ENCODE peak calls at places on chromosomes 11 and 22, in ten cellular contexts. One of them, this sample, is unnamed.

GRCh38 chr11:61543606-61544306 is 35.2 kb downstream of the LRRC10B start:
- DNase-seq in mammary epithelial cell: no peak
- DNase-seq in RPMI7951: peak
- DNase-seq in HS-27A: no peak
- DNase-seq in foreskin fibroblast: peak
- DNase-seq in NCI-H524: no peak
- DNase-seq in nucleus accumbens: no peak
- DNase-seq in 8988T: no peak
- DNase-seq in activated CD4-positive, CD25-positive, alpha-beta regulatory T cell treated with anti-CD3 and anti-CD28 coated beads, Interleukin-2, amount 50 U/mL, for 72 hours: no peak
- DNase-seq in adrenal gland: no peak
- DNase-seq in this sample: no peak

GRCh38 chr11:33736148-33736809 is at the start of gene CD59:
- DNase-seq in mammary epithelial cell: peak
- DNase-seq in RPMI7951: peak
- DNase-seq in HS-27A: peak
- DNase-seq in foreskin fibroblast: peak
- DNase-seq in NCI-H524: peak
- DNase-seq in nucleus accumbens: peak
- DNase-seq in 8988T: peak
- DNase-seq in activated CD4-positive, CD25-positive, alpha-beta regulatory T cell treated with anti-CD3 and anti-CD28 coated beads, Interleukin-2, amount 50 U/mL, for 72 hours: peak
- DNase-seq in adrenal gland: peak
- DNase-seq in this sample: peak

GRCh38 chr11:128188346-128189115 is 398.8 kb downstream of the ETS1 start:
- DNase-seq in mammary epithelial cell: no peak
- DNase-seq in RPMI7951: no peak
- DNase-seq in HS-27A: no peak
- DNase-seq in foreskin fibroblast: peak
- DNase-seq in NCI-H524: no peak
- DNase-seq in nucleus accumbens: no peak
- DNase-seq in 8988T: no peak
- DNase-seq in activated CD4-positive, CD25-positive, alpha-beta regulatory T cell treated with anti-CD3 and anti-CD28 coated beads, Interleukin-2, amount 50 U/mL, for 72 hours: no peak
- DNase-seq in adrenal gland: no peak
- DNase-seq in this sample: no peak

GRCh38 chr11:36073411-36074203 is 129.7 kb downstream of the LDLRAD3 start:
- DNase-seq in mammary epithelial cell: peak
- DNase-seq in RPMI7951: peak
- DNase-seq in HS-27A: no peak
- DNase-seq in foreskin fibroblast: peak
- DNase-seq in NCI-H524: peak
- DNase-seq in nucleus accumbens: peak
- DNase-seq in 8988T: no peak
- DNase-seq in activated CD4-positive, CD25-positive, alpha-beta regulatory T cell treated with anti-CD3 and anti-CD28 coated beads, Interleukin-2, amount 50 U/mL, for 72 hours: no peak
- DNase-seq in adrenal gland: peak
- DNase-seq in this sample: no peak

GRCh38 chr11:70343631-70344030 is 54.7 kb upstream of the CTTN start:
- DNase-seq in mammary epithelial cell: no peak
- DNase-seq in RPMI7951: no peak
- DNase-seq in HS-27A: no peak
- DNase-seq in foreskin fibroblast: no peak
- DNase-seq in NCI-H524: no peak
- DNase-seq in nucleus accumbens: no peak
- DNase-seq in 8988T: no peak
- DNase-seq in activated CD4-positive, CD25-positive, alpha-beta regulatory T cell treated with anti-CD3 and anti-CD28 coated beads, Interleukin-2, amount 50 U/mL, for 72 hours: no peak
- DNase-seq in adrenal gland: no peak
- DNase-seq in this sample: no peak

GRCh38 chr11:118338637-118339061 is 3.9 kb downstream of the CD3D start:
- DNase-seq in mammary epithelial cell: peak
- DNase-seq in RPMI7951: no peak
- DNase-seq in HS-27A: no peak
- DNase-seq in foreskin fibroblast: no peak
- DNase-seq in NCI-H524: no peak
- DNase-seq in nucleus accumbens: no peak
- DNase-seq in 8988T: no peak
- DNase-seq in activated CD4-positive, CD25-positive, alpha-beta regulatory T cell treated with anti-CD3 and anti-CD28 coated beads, Interleukin-2, amount 50 U/mL, for 72 hours: peak
- DNase-seq in adrenal gland: no peak
- DNase-seq in this sample: no peak

GRCh38 chr22:31447337-31447736 is 42.3 kb downstream of the EIF4ENIF1 start:
- DNase-seq in mammary epithelial cell: no peak
- DNase-seq in RPMI7951: no peak
- DNase-seq in HS-27A: no peak
- DNase-seq in foreskin fibroblast: peak
- DNase-seq in NCI-H524: no peak
- DNase-seq in nucleus accumbens: no peak
- DNase-seq in 8988T: no peak
- DNase-seq in activated CD4-positive, CD25-positive, alpha-beta regulatory T cell treated with anti-CD3 and anti-CD28 coated beads, Interleukin-2, amount 50 U/mL, for 72 hours: no peak
- DNase-seq in adrenal gland: peak
- DNase-seq in this sample: no peak

GRCh38 chr11:65104628-65105027 is 7.0 kb upstream of the TM7SF2 start:
- DNase-seq in mammary epithelial cell: no peak
- DNase-seq in RPMI7951: no peak
- DNase-seq in HS-27A: no peak
- DNase-seq in foreskin fibroblast: no peak
- DNase-seq in NCI-H524: no peak
- DNase-seq in nucleus accumbens: no peak
- DNase-seq in 8988T: no peak
- DNase-seq in activated CD4-positive, CD25-positive, alpha-beta regulatory T cell treated with anti-CD3 and anti-CD28 coated beads, Interleukin-2, amount 50 U/mL, for 72 hours: no peak
- DNase-seq in adrenal gland: no peak
- DNase-seq in this sample: no peak

GRCh38 chr11:108368134-108368533 is 99.2 kb downstream of the C11orf65 start:
- DNase-seq in mammary epithelial cell: peak
- DNase-seq in RPMI7951: no peak
- DNase-seq in HS-27A: no peak
- DNase-seq in foreskin fibroblast: no peak
- DNase-seq in NCI-H524: no peak
- DNase-seq in nucleus accumbens: no peak
- DNase-seq in 8988T: no peak
- DNase-seq in activated CD4-positive, CD25-positive, alpha-beta regulatory T cell treated with anti-CD3 and anti-CD28 coated beads, Interleukin-2, amount 50 U/mL, for 72 hours: no peak
- DNase-seq in adrenal gland: no peak
- DNase-seq in this sample: no peak

GRCh38 chr11:79400717-79401330 is 40.0 kb downstream of the TENM4 start:
- DNase-seq in mammary epithelial cell: peak
- DNase-seq in RPMI7951: peak
- DNase-seq in HS-27A: no peak
- DNase-seq in foreskin fibroblast: peak
- DNase-seq in NCI-H524: peak
- DNase-seq in nucleus accumbens: no peak
- DNase-seq in 8988T: peak
- DNase-seq in activated CD4-positive, CD25-positive, alpha-beta regulatory T cell treated with anti-CD3 and anti-CD28 coated beads, Interleukin-2, amount 50 U/mL, for 72 hours: no peak
- DNase-seq in adrenal gland: peak
- DNase-seq in this sample: no peak

GRCh38 chr11:62013266-62014157 is 46.1 kb upstream of the FTH1 start:
- DNase-seq in mammary epithelial cell: peak
- DNase-seq in RPMI7951: peak
- DNase-seq in HS-27A: no peak
- DNase-seq in foreskin fibroblast: peak
- DNase-seq in NCI-H524: no peak
- DNase-seq in nucleus accumbens: no peak
- DNase-seq in 8988T: no peak
- DNase-seq in activated CD4-positive, CD25-positive, alpha-beta regulatory T cell treated with anti-CD3 and anti-CD28 coated beads, Interleukin-2, amount 50 U/mL, for 72 hours: no peak
- DNase-seq in adrenal gland: no peak
- DNase-seq in this sample: no peak

GRCh38 chr11:43687120-43687791 is 6.7 kb downstream of the HSD17B12 start:
- DNase-seq in mammary epithelial cell: peak
- DNase-seq in RPMI7951: no peak
- DNase-seq in HS-27A: no peak
- DNase-seq in foreskin fibroblast: peak
- DNase-seq in NCI-H524: no peak
- DNase-seq in nucleus accumbens: no peak
- DNase-seq in 8988T: peak
- DNase-seq in activated CD4-positive, CD25-positive, alpha-beta regulatory T cell treated with anti-CD3 and anti-CD28 coated beads, Interleukin-2, amount 50 U/mL, for 72 hours: no peak
- DNase-seq in adrenal gland: peak
- DNase-seq in this sample: no peak

GRCh38 chr11:46090375-46090774 is 30.9 kb downstream of the PHF21A start:
- DNase-seq in mammary epithelial cell: no peak
- DNase-seq in RPMI7951: no peak
- DNase-seq in HS-27A: no peak
- DNase-seq in foreskin fibroblast: no peak
- DNase-seq in NCI-H524: no peak
- DNase-seq in nucleus accumbens: no peak
- DNase-seq in 8988T: no peak
- DNase-seq in activated CD4-positive, CD25-positive, alpha-beta regulatory T cell treated with anti-CD3 and anti-CD28 coated beads, Interleukin-2, amount 50 U/mL, for 72 hours: no peak
- DNase-seq in adrenal gland: no peak
- DNase-seq in this sample: no peak

GRCh38 chr22:23181763-23182288 is 1.5 kb downstream of the BCR start:
- DNase-seq in mammary epithelial cell: no peak
- DNase-seq in RPMI7951: no peak
- DNase-seq in HS-27A: no peak
- DNase-seq in foreskin fibroblast: no peak
- DNase-seq in NCI-H524: no peak
- DNase-seq in nucleus accumbens: no peak
- DNase-seq in 8988T: no peak
- DNase-seq in activated CD4-positive, CD25-positive, alpha-beta regulatory T cell treated with anti-CD3 and anti-CD28 coated beads, Interleukin-2, amount 50 U/mL, for 72 hours: peak
- DNase-seq in adrenal gland: no peak
- DNase-seq in this sample: no peak